ENCODE peak calls at places on chromosomes 6 and 20, in ten cellular contexts. One of them, this sample, is unnamed.
A peak's percentile ranks its signal among the peaks of the same experiment; 100 is the strongest.

GRCh38 chr20:33211817-33212424 is 5.2 kb upstream of the BPIFA3 start:
- DNase-seq in uterus: no peak
- DNase-seq in transverse colon: peak; percentile 8
- DNase-seq in heart left ventricle: no peak
- DNase-seq in tibial artery: peak; percentile 39
- DNase-seq in PC-3: peak; percentile 69
- DNase-seq in dorsolateral prefrontal cortex: peak; percentile 43
- DNase-seq in AG04450: no peak
- DNase-seq in HCT116: peak; percentile 61
- DNase-seq in ascending aorta: no peak
- DNase-seq in this sample: no peak

GRCh38 chr6:167794386-167795157 is 32.1 kb upstream of the AFDN start:
- DNase-seq in PC-3: no peak
- DNase-seq in uterus: no peak
- DNase-seq in heart left ventricle: no peak
- DNase-seq in ascending aorta: no peak
- DNase-seq in dorsolateral prefrontal cortex: no peak
- DNase-seq in HCT116: no peak
- DNase-seq in transverse colon: no peak
- DNase-seq in tibial artery: no peak
- DNase-seq in AG04450: no peak
- DNase-seq in this sample: no peak

GRCh38 chr6:92126088-92126487 is 1293.3 kb downstream of the EPHA7 start:
- DNase-seq in transverse colon: no peak
- DNase-seq in dorsolateral prefrontal cortex: no peak
- DNase-seq in tibial artery: no peak
- DNase-seq in ascending aorta: no peak
- DNase-seq in HCT116: no peak
- DNase-seq in AG04450: no peak
- DNase-seq in PC-3: peak; percentile 73
- DNase-seq in uterus: no peak
- DNase-seq in heart left ventricle: no peak
- DNase-seq in this sample: no peak

GRCh38 chr6:161031721-161032495 is 40.3 kb downstream of the MAP3K4 start:
- DNase-seq in tibial artery: no peak
- DNase-seq in uterus: no peak
- DNase-seq in ascending aorta: no peak
- DNase-seq in AG04450: peak; percentile 33
- DNase-seq in HCT116: no peak
- DNase-seq in transverse colon: no peak
- DNase-seq in heart left ventricle: no peak
- DNase-seq in dorsolateral prefrontal cortex: no peak
- DNase-seq in PC-3: peak; percentile 32
- DNase-seq in this sample: no peak

GRCh38 chr6:137155830-137156229 is 17.6 kb downstream of the IL22RA2 start:
- DNase-seq in HCT116: no peak
- DNase-seq in uterus: no peak
- DNase-seq in heart left ventricle: no peak
- DNase-seq in PC-3: peak; percentile 44
- DNase-seq in dorsolateral prefrontal cortex: no peak
- DNase-seq in ascending aorta: no peak
- DNase-seq in AG04450: no peak
- DNase-seq in transverse colon: no peak
- DNase-seq in tibial artery: no peak
- DNase-seq in this sample: no peak

GRCh38 chr6:1068905-1069304 is 243.0 kb upstream of the FOXQ1 start:
- DNase-seq in tibial artery: no peak
- DNase-seq in PC-3: no peak
- DNase-seq in AG04450: no peak
- DNase-seq in HCT116: no peak
- DNase-seq in uterus: no peak
- DNase-seq in ascending aorta: no peak
- DNase-seq in dorsolateral prefrontal cortex: no peak
- DNase-seq in heart left ventricle: no peak
- DNase-seq in transverse colon: no peak
- DNase-seq in this sample: no peak

GRCh38 chr6:150418825-150419594 is 50.2 kb downstream of the IYD start:
- DNase-seq in uterus: peak; percentile 50
- DNase-seq in PC-3: peak; percentile 59
- DNase-seq in ascending aorta: peak; percentile 79
- DNase-seq in AG04450: no peak
- DNase-seq in tibial artery: peak; percentile 75
- DNase-seq in transverse colon: peak; percentile 77
- DNase-seq in dorsolateral prefrontal cortex: peak; percentile 45
- DNase-seq in HCT116: peak; percentile 61
- DNase-seq in heart left ventricle: peak; percentile 73
- DNase-seq in this sample: peak; percentile 5

GRCh38 chr6:7899046-7899888 is 11.3 kb downstream of the TXNDC5 start:
- DNase-seq in tibial artery: no peak
- DNase-seq in uterus: no peak
- DNase-seq in AG04450: no peak
- DNase-seq in heart left ventricle: no peak
- DNase-seq in dorsolateral prefrontal cortex: peak; percentile 39
- DNase-seq in transverse colon: peak; percentile 38
- DNase-seq in HCT116: no peak
- DNase-seq in ascending aorta: no peak
- DNase-seq in PC-3: peak; percentile 24
- DNase-seq in this sample: no peak

GRCh38 chr20:13200767-13201500 is 20.1 kb upstream of the ISM1 start:
- DNase-seq in AG04450: no peak
- DNase-seq in HCT116: no peak
- DNase-seq in uterus: no peak
- DNase-seq in tibial artery: no peak
- DNase-seq in transverse colon: no peak
- DNase-seq in ascending aorta: no peak
- DNase-seq in PC-3: no peak
- DNase-seq in dorsolateral prefrontal cortex: no peak
- DNase-seq in heart left ventricle: no peak
- DNase-seq in this sample: no peak

GRCh38 chr20:1484438-1485120 is 6.6 kb downstream of the SIRPB2 start:
- DNase-seq in HCT116: no peak
- DNase-seq in uterus: no peak
- DNase-seq in dorsolateral prefrontal cortex: no peak
- DNase-seq in AG04450: no peak
- DNase-seq in heart left ventricle: no peak
- DNase-seq in ascending aorta: no peak
- DNase-seq in tibial artery: no peak
- DNase-seq in transverse colon: no peak
- DNase-seq in PC-3: peak; percentile 87
- DNase-seq in this sample: no peak

GRCh38 chr6:80938131-80938530 is 814.4 kb downstream of the TENT5A start:
- DNase-seq in transverse colon: no peak
- DNase-seq in dorsolateral prefrontal cortex: no peak
- DNase-seq in HCT116: no peak
- DNase-seq in PC-3: no peak
- DNase-seq in tibial artery: no peak
- DNase-seq in uterus: no peak
- DNase-seq in AG04450: no peak
- DNase-seq in ascending aorta: no peak
- DNase-seq in heart left ventricle: no peak
- DNase-seq in this sample: no peak

GRCh38 chr6:155224031-155224451 is 39.8 kb upstream of the CLDN20 start:
- DNase-seq in dorsolateral prefrontal cortex: no peak
- DNase-seq in AG04450: peak; percentile 49
- DNase-seq in ascending aorta: no peak
- DNase-seq in PC-3: peak; percentile 93
- DNase-seq in transverse colon: no peak
- DNase-seq in uterus: no peak
- DNase-seq in heart left ventricle: no peak
- DNase-seq in tibial artery: no peak
- DNase-seq in HCT116: peak; percentile 73
- DNase-seq in this sample: peak; percentile 25

GRCh38 chr6:12185081-12185673 is 105.0 kb upstream of the EDN1 start:
- DNase-seq in AG04450: no peak
- DNase-seq in HCT116: no peak
- DNase-seq in ascending aorta: no peak
- DNase-seq in dorsolateral prefrontal cortex: no peak
- DNase-seq in tibial artery: no peak
- DNase-seq in PC-3: no peak
- DNase-seq in heart left ventricle: no peak
- DNase-seq in uterus: no peak
- DNase-seq in transverse colon: no peak
- DNase-seq in this sample: no peak

GRCh38 chr6:20402181-20403079 is 751 bp downstream of the E2F3 start:
- DNase-seq in AG04450: no peak
- DNase-seq in ascending aorta: peak; percentile 70
- DNase-seq in HCT116: peak; percentile 12
- DNase-seq in PC-3: peak; percentile 60
- DNase-seq in heart left ventricle: peak; percentile 62
- DNase-seq in uterus: peak; percentile 22
- DNase-seq in dorsolateral prefrontal cortex: no peak
- DNase-seq in transverse colon: peak; percentile 51
- DNase-seq in tibial artery: peak; percentile 72
- DNase-seq in this sample: peak; percentile 1

GRCh38 chr20:35523298-35523888 is 6.1 kb downstream of the C20orf173 start:
- DNase-seq in ascending aorta: no peak
- DNase-seq in uterus: no peak
- DNase-seq in AG04450: no peak
- DNase-seq in transverse colon: no peak
- DNase-seq in heart left ventricle: no peak
- DNase-seq in dorsolateral prefrontal cortex: no peak
- DNase-seq in tibial artery: no peak
- DNase-seq in PC-3: peak; percentile 57
- DNase-seq in HCT116: no peak
- DNase-seq in this sample: no peak

GRCh38 chr6:148657053-148657452 is 89.8 kb upstream of the UST start:
- DNase-seq in dorsolateral prefrontal cortex: no peak
- DNase-seq in PC-3: peak; percentile 5
- DNase-seq in HCT116: no peak
- DNase-seq in tibial artery: no peak
- DNase-seq in ascending aorta: peak; percentile 89
- DNase-seq in heart left ventricle: no peak
- DNase-seq in transverse colon: peak; percentile 10
- DNase-seq in AG04450: peak; percentile 41
- DNase-seq in uterus: no peak
- DNase-seq in this sample: no peak

GRCh38 chr6:44258325-44258863 is 1.1 kb upstream of the SLC35B2 start:
- DNase-seq in PC-3: no peak
- DNase-seq in tibial artery: no peak
- DNase-seq in uterus: no peak
- DNase-seq in dorsolateral prefrontal cortex: no peak
- DNase-seq in AG04450: no peak
- DNase-seq in ascending aorta: no peak
- DNase-seq in HCT116: no peak
- DNase-seq in transverse colon: no peak
- DNase-seq in heart left ventricle: no peak
- DNase-seq in this sample: no peak
- H3K27ac ChIP-seq in PC-3: no peak overlapping the region
- H3K27ac ChIP-seq in tibial artery: peak overlapping the region; percentile 88
- H3K27ac ChIP-seq in uterus: peak overlapping the region; percentile 96
- H3K27ac ChIP-seq in dorsolateral prefrontal cortex: peak overlapping the region; percentile 98
- H3K27ac ChIP-seq in AG04450: no peak overlapping the region
- H3K27ac ChIP-seq in ascending aorta: no peak overlapping the region
- H3K27ac ChIP-seq in HCT116: peak overlapping the region; percentile 95
- H3K27ac ChIP-seq in transverse colon: peak overlapping the region; percentile 85
- H3K27ac ChIP-seq in heart left ventricle: peak overlapping the region; percentile 94
- H3K27ac ChIP-seq in this sample: no peak overlapping the region

DNA sequence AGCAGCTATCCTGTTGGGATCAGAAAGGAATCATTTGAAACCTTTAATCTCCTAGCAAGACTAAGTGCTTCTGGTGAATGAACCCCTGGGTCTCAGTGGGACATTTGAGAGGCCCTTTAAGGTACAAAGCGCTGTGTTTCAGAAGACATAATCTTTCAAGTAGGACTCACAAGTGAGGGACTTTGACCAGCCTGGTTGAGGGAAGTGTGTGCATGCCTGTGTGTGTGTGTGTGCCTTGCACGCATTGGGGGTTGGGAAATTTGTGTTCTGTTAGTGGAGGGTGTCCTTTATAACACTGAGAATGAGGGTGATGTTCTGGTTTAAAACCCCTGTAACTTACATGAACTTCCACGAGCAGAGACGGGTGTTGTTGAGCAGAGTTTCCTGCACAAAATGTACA is 64.4 kb upstream of the KCNG1 start:
- DNase-seq in HCT116: no peak
- DNase-seq in dorsolateral prefrontal cortex: no peak
- DNase-seq in AG04450: no peak
- DNase-seq in uterus: no peak
- DNase-seq in heart left ventricle: no peak
- DNase-seq in tibial artery: no peak
- DNase-seq in transverse colon: no peak
- DNase-seq in PC-3: no peak
- DNase-seq in ascending aorta: no peak
- DNase-seq in this sample: no peak
- H3K27ac ChIP-seq in HCT116: no peak overlapping the region
- H3K27ac ChIP-seq in dorsolateral prefrontal cortex: no peak overlapping the region
- H3K27ac ChIP-seq in AG04450: no peak overlapping the region
- H3K27ac ChIP-seq in uterus: no peak overlapping the region
- H3K27ac ChIP-seq in heart left ventricle: no peak overlapping the region
- H3K27ac ChIP-seq in tibial artery: no peak overlapping the region
- H3K27ac ChIP-seq in transverse colon: no peak overlapping the region
- H3K27ac ChIP-seq in PC-3: no peak overlapping the region
- H3K27ac ChIP-seq in ascending aorta: no peak overlapping the region
- H3K27ac ChIP-seq in this sample: no peak overlapping the region

GRCh38 chr6:43676962-43677606 is 10.5 kb downstream of the MRPS18A start:
- DNase-seq in PC-3: no peak
- DNase-seq in dorsolateral prefrontal cortex: no peak
- DNase-seq in ascending aorta: no peak
- DNase-seq in heart left ventricle: no peak
- DNase-seq in transverse colon: no peak
- DNase-seq in tibial artery: no peak
- DNase-seq in uterus: no peak
- DNase-seq in HCT116: no peak
- DNase-seq in AG04450: no peak
- DNase-seq in this sample: no peak
- H3K27ac ChIP-seq in PC-3: no peak overlapping the region
- H3K27ac ChIP-seq in dorsolateral prefrontal cortex: no peak overlapping the region
- H3K27ac ChIP-seq in ascending aorta: no peak overlapping the region
- H3K27ac ChIP-seq in heart left ventricle: no peak overlapping the region
- H3K27ac ChIP-seq in transverse colon: peak overlapping the region; percentile 44
- H3K27ac ChIP-seq in tibial artery: no peak overlapping the region
- H3K27ac ChIP-seq in uterus: no peak overlapping the region
- H3K27ac ChIP-seq in HCT116: no peak overlapping the region
- H3K27ac ChIP-seq in AG04450: no peak overlapping the region
- H3K27ac ChIP-seq in this sample: no peak overlapping the region

GRCh38 chr6:36114798-36115408 is 15.4 kb upstream of the MAPK13 start:
- DNase-seq in AG04450: no peak
- DNase-seq in tibial artery: no peak
- DNase-seq in heart left ventricle: no peak
- DNase-seq in uterus: no peak
- DNase-seq in dorsolateral prefrontal cortex: no peak
- DNase-seq in HCT116: no peak
- DNase-seq in PC-3: no peak
- DNase-seq in ascending aorta: no peak
- DNase-seq in transverse colon: no peak
- DNase-seq in this sample: no peak
- H3K27ac ChIP-seq in AG04450: no peak overlapping the region
- H3K27ac ChIP-seq in tibial artery: no peak overlapping the region
- H3K27ac ChIP-seq in heart left ventricle: no peak overlapping the region
- H3K27ac ChIP-seq in uterus: no peak overlapping the region
- H3K27ac ChIP-seq in dorsolateral prefrontal cortex: peak overlapping the region; percentile 17
- H3K27ac ChIP-seq in HCT116: no peak overlapping the region
- H3K27ac ChIP-seq in PC-3: no peak overlapping the region
- H3K27ac ChIP-seq in ascending aorta: no peak overlapping the region
- H3K27ac ChIP-seq in transverse colon: peak overlapping the region; percentile 53
- H3K27ac ChIP-seq in this sample: no peak overlapping the region

GRCh38 chr20:3784863-3785239 is 1.7 kb downstream of the CENPB start:
- DNase-seq in dorsolateral prefrontal cortex: no peak
- DNase-seq in ascending aorta: no peak
- DNase-seq in uterus: no peak
- DNase-seq in heart left ventricle: no peak
- DNase-seq in AG04450: no peak
- DNase-seq in HCT116: no peak
- DNase-seq in tibial artery: no peak
- DNase-seq in transverse colon: no peak
- DNase-seq in PC-3: no peak
- DNase-seq in this sample: no peak
- H3K27ac ChIP-seq in dorsolateral prefrontal cortex: no peak overlapping the region
- H3K27ac ChIP-seq in ascending aorta: peak overlapping the region; percentile 89
- H3K27ac ChIP-seq in uterus: peak overlapping the region; percentile 85
- H3K27ac ChIP-seq in heart left ventricle: peak overlapping the region; percentile 87
- H3K27ac ChIP-seq in AG04450: no peak overlapping the region
- H3K27ac ChIP-seq in HCT116: peak overlapping the region; percentile 81
- H3K27ac ChIP-seq in tibial artery: peak overlapping the region; percentile 85
- H3K27ac ChIP-seq in transverse colon: no peak overlapping the region
- H3K27ac ChIP-seq in PC-3: no peak overlapping the region
- H3K27ac ChIP-seq in this sample: no peak overlapping the region